ENCODE peak calls at places on chromosomes 12 and 14, in five cellular contexts. One of them, this sample, is unnamed.

GRCh38 chr12:105740337-105740736 is 398.4 kb downstream of the NUAK1 start:
- DNase-seq in amniotic stem cell: no peak
- DNase-seq in HFFc6: no peak
- DNase-seq in GM12865: no peak
- DNase-seq in activated CD8-positive, alpha-beta memory T cell treated with anti-CD3 and anti-CD28 coated beads for 24 hours: no peak
- DNase-seq in this sample: no peak

GRCh38 chr12:107558141-107558815 is 127.3 kb upstream of the PWP1 start:
- DNase-seq in amniotic stem cell: no peak
- DNase-seq in HFFc6: no peak
- DNase-seq in GM12865: no peak
- DNase-seq in activated CD8-positive, alpha-beta memory T cell treated with anti-CD3 and anti-CD28 coated beads for 24 hours: no peak
- DNase-seq in this sample: no peak

GRCh38 chr14:61625171-61625570 is 70.1 kb upstream of the HIF1A start:
- DNase-seq in amniotic stem cell: no peak
- DNase-seq in HFFc6: no peak
- DNase-seq in GM12865: no peak
- DNase-seq in activated CD8-positive, alpha-beta memory T cell treated with anti-CD3 and anti-CD28 coated beads for 24 hours: no peak
- DNase-seq in this sample: no peak

GRCh38 chr12:123907726-123908476 is 64.7 kb downstream of the CCDC92 start:
- DNase-seq in amniotic stem cell: no peak
- DNase-seq in HFFc6: peak
- DNase-seq in GM12865: no peak
- DNase-seq in activated CD8-positive, alpha-beta memory T cell treated with anti-CD3 and anti-CD28 coated beads for 24 hours: no peak
- DNase-seq in this sample: peak

GRCh38 chr14:36070056-36071043 is 106.2 kb downstream of the PTCSC3 start:
- DNase-seq in amniotic stem cell: peak
- DNase-seq in HFFc6: peak
- DNase-seq in GM12865: peak
- DNase-seq in activated CD8-positive, alpha-beta memory T cell treated with anti-CD3 and anti-CD28 coated beads for 24 hours: peak
- DNase-seq in this sample: no peak

GRCh38 chr12:54337854-54338650 is 13.1 kb downstream of the COPZ1 start:
- DNase-seq in amniotic stem cell: no peak
- DNase-seq in HFFc6: no peak
- DNase-seq in GM12865: no peak
- DNase-seq in activated CD8-positive, alpha-beta memory T cell treated with anti-CD3 and anti-CD28 coated beads for 24 hours: no peak
- DNase-seq in this sample: no peak

GRCh38 chr12:52093346-52093745 is 13.8 kb downstream of the SMIM41 start:
- DNase-seq in amniotic stem cell: no peak
- DNase-seq in HFFc6: no peak
- DNase-seq in GM12865: no peak
- DNase-seq in activated CD8-positive, alpha-beta memory T cell treated with anti-CD3 and anti-CD28 coated beads for 24 hours: no peak
- DNase-seq in this sample: no peak

GRCh38 chr12:129959889-129960288 is 56.1 kb upstream of the TMEM132D start:
- DNase-seq in amniotic stem cell: no peak
- DNase-seq in HFFc6: no peak
- DNase-seq in GM12865: no peak
- DNase-seq in activated CD8-positive, alpha-beta memory T cell treated with anti-CD3 and anti-CD28 coated beads for 24 hours: no peak
- DNase-seq in this sample: no peak

GRCh38 chr14:76958975-76959710 is 69.4 kb downstream of the IRF2BPL start:
- DNase-seq in amniotic stem cell: no peak
- DNase-seq in HFFc6: peak
- DNase-seq in GM12865: peak
- DNase-seq in activated CD8-positive, alpha-beta memory T cell treated with anti-CD3 and anti-CD28 coated beads for 24 hours: no peak
- DNase-seq in this sample: no peak

GRCh38 chr12:102480401-102480800 is at the start of gene IGF1:
- DNase-seq in amniotic stem cell: no peak
- DNase-seq in HFFc6: peak
- DNase-seq in GM12865: no peak
- DNase-seq in activated CD8-positive, alpha-beta memory T cell treated with anti-CD3 and anti-CD28 coated beads for 24 hours: no peak
- DNase-seq in this sample: no peak

GRCh38 chr12:52338241-52338960 is 17.2 kb upstream of the KRT83 start:
- DNase-seq in amniotic stem cell: no peak
- DNase-seq in HFFc6: no peak
- DNase-seq in GM12865: no peak
- DNase-seq in activated CD8-positive, alpha-beta memory T cell treated with anti-CD3 and anti-CD28 coated beads for 24 hours: no peak
- DNase-seq in this sample: no peak

GRCh38 chr12:104605685-104606084 is 148.9 kb downstream of the CHST11 start:
- DNase-seq in amniotic stem cell: no peak
- DNase-seq in HFFc6: no peak
- DNase-seq in GM12865: no peak
- DNase-seq in activated CD8-positive, alpha-beta memory T cell treated with anti-CD3 and anti-CD28 coated beads for 24 hours: no peak
- DNase-seq in this sample: no peak

GRCh38 chr14:31992051-31992450 is 85.1 kb upstream of the ARHGAP5 start:
- DNase-seq in amniotic stem cell: no peak
- DNase-seq in HFFc6: peak
- DNase-seq in GM12865: no peak
- DNase-seq in activated CD8-positive, alpha-beta memory T cell treated with anti-CD3 and anti-CD28 coated beads for 24 hours: no peak
- DNase-seq in this sample: peak

GRCh38 chr12:47889040-47889439 is 15.8 kb downstream of the VDR start:
- DNase-seq in amniotic stem cell: no peak
- DNase-seq in HFFc6: no peak
- DNase-seq in GM12865: peak
- DNase-seq in activated CD8-positive, alpha-beta memory T cell treated with anti-CD3 and anti-CD28 coated beads for 24 hours: no peak
- DNase-seq in this sample: no peak

GRCh38 chr14:84826349-84826748 is 703.6 kb upstream of the FLRT2 start:
- DNase-seq in amniotic stem cell: no peak
- DNase-seq in HFFc6: no peak
- DNase-seq in GM12865: no peak
- DNase-seq in activated CD8-positive, alpha-beta memory T cell treated with anti-CD3 and anti-CD28 coated beads for 24 hours: no peak
- DNase-seq in this sample: no peak

This sample was measured in GM04503.